ENCODE peak calls at places on chromosome 11, in seven cellular contexts. One of them, this sample, is unnamed. For H3K4me1, the result is how much of the 10 kb centered on the place peaks cover.

GRCh38 chr11:118168751-118169150 is 7.7 kb downstream of the SCN2B start:
- DNase-seq in psoas muscle: no peak
- DNase-seq in HCT116: no peak
- DNase-seq in CD4-positive, CD25-positive, alpha-beta regulatory T cell: no peak
- DNase-seq in A549: no peak
- DNase-seq in body of pancreas: no peak
- DNase-seq in Karpas-422: no peak
- DNase-seq in this sample: no peak

GRCh38 chr11:68839953-68840641 is 1.6 kb downstream of the CPT1A start:
- DNase-seq in A549: no peak
- DNase-seq in CD4-positive, CD25-positive, alpha-beta regulatory T cell: no peak
- DNase-seq in psoas muscle: no peak
- DNase-seq in body of pancreas: no peak
- DNase-seq in Karpas-422: peak
- DNase-seq in HCT116: no peak
- DNase-seq in this sample: no peak

GRCh38 chr11:69646493-69647201 is 5.7 kb downstream of the CCND1 start:
- DNase-seq in body of pancreas: no peak
- DNase-seq in CD4-positive, CD25-positive, alpha-beta regulatory T cell: no peak
- DNase-seq in psoas muscle: no peak
- DNase-seq in A549: no peak
- DNase-seq in HCT116: no peak
- DNase-seq in Karpas-422: no peak
- DNase-seq in this sample: peak

GRCh38 chr11:95516786-95517185 is 272.8 kb downstream of the FAM76B start:
- DNase-seq in CD4-positive, CD25-positive, alpha-beta regulatory T cell: no peak
- DNase-seq in A549: no peak
- DNase-seq in HCT116: no peak
- DNase-seq in Karpas-422: no peak
- DNase-seq in body of pancreas: no peak
- DNase-seq in psoas muscle: no peak
- DNase-seq in this sample: no peak

GRCh38 chr11:125114518-125114917 is 3.1 kb upstream of the TMEM218 start:
- DNase-seq in Karpas-422: no peak
- DNase-seq in HCT116: peak
- DNase-seq in body of pancreas: no peak
- DNase-seq in CD4-positive, CD25-positive, alpha-beta regulatory T cell: no peak
- DNase-seq in psoas muscle: no peak
- DNase-seq in A549: peak
- DNase-seq in this sample: no peak

GRCh38 chr11:131683666-131684065 is 313.3 kb downstream of the NTM start:
- DNase-seq in CD4-positive, CD25-positive, alpha-beta regulatory T cell: no peak
- DNase-seq in psoas muscle: no peak
- DNase-seq in body of pancreas: no peak
- DNase-seq in Karpas-422: no peak
- DNase-seq in A549: no peak
- DNase-seq in HCT116: no peak
- DNase-seq in this sample: no peak

GRCh38 chr11:62705401-62705800 is 1.8 kb downstream of the BSCL2 start:
- DNase-seq in body of pancreas: peak
- DNase-seq in A549: no peak
- DNase-seq in HCT116: no peak
- DNase-seq in Karpas-422: peak
- DNase-seq in psoas muscle: no peak
- DNase-seq in CD4-positive, CD25-positive, alpha-beta regulatory T cell: no peak
- DNase-seq in this sample: peak

GRCh38 chr11:75223954-75224643 is 16.5 kb upstream of the TPBGL start:
- DNase-seq in Karpas-422: no peak
- DNase-seq in CD4-positive, CD25-positive, alpha-beta regulatory T cell: no peak
- DNase-seq in HCT116: no peak
- DNase-seq in body of pancreas: no peak
- DNase-seq in A549: peak
- DNase-seq in psoas muscle: no peak
- DNase-seq in this sample: peak

GRCh38 chr11:45021692-45022130 is 71.0 kb upstream of the TP53I11 start:
- DNase-seq in psoas muscle: peak
- DNase-seq in Karpas-422: peak
- DNase-seq in CD4-positive, CD25-positive, alpha-beta regulatory T cell: no peak
- DNase-seq in HCT116: no peak
- DNase-seq in body of pancreas: peak
- DNase-seq in A549: no peak
- DNase-seq in this sample: peak

GRCh38 chr11:121415861-121416260 is 36.3 kb upstream of the SORL1 start:
- DNase-seq in Karpas-422: no peak
- DNase-seq in A549: no peak
- DNase-seq in psoas muscle: no peak
- DNase-seq in CD4-positive, CD25-positive, alpha-beta regulatory T cell: no peak
- DNase-seq in HCT116: no peak
- DNase-seq in body of pancreas: no peak
- DNase-seq in this sample: no peak

GRCh38 chr11:66626926-66627325 is 10.5 kb downstream of the RBM14 start:
- DNase-seq in CD4-positive, CD25-positive, alpha-beta regulatory T cell: no peak
- DNase-seq in HCT116: no peak
- DNase-seq in Karpas-422: no peak
- DNase-seq in body of pancreas: no peak
- DNase-seq in A549: no peak
- DNase-seq in psoas muscle: no peak
- DNase-seq in this sample: no peak

GRCh38 chr11:66626382-66626781 is 10.0 kb downstream of the RBM14 start:
- DNase-seq in body of pancreas: no peak
- DNase-seq in HCT116: no peak
- DNase-seq in psoas muscle: no peak
- DNase-seq in CD4-positive, CD25-positive, alpha-beta regulatory T cell: no peak
- DNase-seq in Karpas-422: no peak
- DNase-seq in A549: no peak
- DNase-seq in this sample: no peak

GRCh38 chr11:66625041-66625751 is 8.8 kb downstream of the RBM14 start:
- DNase-seq in psoas muscle: no peak
- DNase-seq in Karpas-422: no peak
- DNase-seq in A549: no peak
- DNase-seq in CD4-positive, CD25-positive, alpha-beta regulatory T cell: no peak
- DNase-seq in body of pancreas: no peak
- DNase-seq in HCT116: no peak
- DNase-seq in this sample: no peak

GRCh38 chr11:66625752-66626149 is 9.3 kb downstream of the RBM14 start:
- DNase-seq in CD4-positive, CD25-positive, alpha-beta regulatory T cell: no peak
- DNase-seq in Karpas-422: no peak
- DNase-seq in A549: no peak
- DNase-seq in psoas muscle: no peak
- DNase-seq in HCT116: no peak
- DNase-seq in body of pancreas: no peak
- DNase-seq in this sample: no peak

GRCh38 chr11:66624450-66624849 is 8.0 kb downstream of the RBM14 start:
- DNase-seq in body of pancreas: no peak
- DNase-seq in A549: no peak
- DNase-seq in HCT116: no peak
- DNase-seq in Karpas-422: no peak
- DNase-seq in CD4-positive, CD25-positive, alpha-beta regulatory T cell: no peak
- DNase-seq in psoas muscle: peak
- DNase-seq in this sample: no peak
- H3K4me1 ChIP-seq in body of pancreas: half or more
- H3K4me1 ChIP-seq in A549: under half
- H3K4me1 ChIP-seq in HCT116: under half
- H3K4me1 ChIP-seq in Karpas-422: under half
- H3K4me1 ChIP-seq in CD4-positive, CD25-positive, alpha-beta regulatory T cell: half or more
- H3K4me1 ChIP-seq in psoas muscle: under half
- H3K4me1 ChIP-seq in this sample: under half

DNA sequence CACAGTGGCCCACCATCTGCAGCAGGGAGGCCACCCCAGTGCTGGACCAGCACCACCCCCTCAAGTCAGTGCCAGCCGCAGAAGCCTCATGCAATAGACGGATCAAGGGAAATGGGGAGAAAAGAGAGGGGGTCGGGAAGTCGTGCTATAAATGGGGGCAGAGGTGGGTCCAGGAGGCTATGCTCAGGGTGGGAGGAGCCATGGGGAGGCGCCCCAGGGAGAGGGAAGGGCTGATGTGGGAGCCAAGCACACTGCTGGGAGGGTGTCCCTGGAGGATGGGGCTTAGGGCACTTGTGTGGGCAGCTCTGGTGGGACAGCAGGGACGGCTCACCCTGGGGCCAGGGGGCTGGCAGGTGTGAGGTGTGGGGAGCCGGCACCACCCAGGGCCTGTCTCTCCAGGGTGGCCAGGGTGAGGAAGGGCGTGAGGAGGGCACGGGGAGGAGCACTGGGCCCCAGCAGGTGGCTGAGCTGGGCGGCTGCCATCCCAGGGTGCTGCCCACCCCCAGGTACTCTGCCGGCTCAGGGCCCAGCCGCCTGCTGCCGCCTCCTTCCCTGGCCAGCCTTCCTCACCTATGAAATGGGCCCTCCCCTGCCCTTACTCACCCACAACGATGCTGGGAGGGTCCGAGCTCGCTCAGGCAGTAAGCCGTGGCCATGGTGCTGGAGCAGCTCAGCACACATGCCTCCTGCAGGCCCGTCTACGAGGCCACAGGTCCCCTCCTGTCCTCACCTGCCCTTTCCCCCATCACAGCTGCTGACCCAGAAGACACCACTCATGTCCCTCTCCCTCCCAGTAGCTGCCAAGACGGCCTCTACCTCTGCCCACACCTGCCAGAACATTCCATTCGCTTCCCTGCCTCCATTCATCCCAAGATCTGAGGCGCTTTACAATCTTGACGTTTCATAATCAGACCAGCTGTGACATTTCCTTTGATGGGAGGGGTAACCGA is 17.9 kb downstream of the PHLDA2 start:
- DNase-seq in HCT116: no peak
- DNase-seq in psoas muscle: no peak
- DNase-seq in A549: no peak
- DNase-seq in CD4-positive, CD25-positive, alpha-beta regulatory T cell: no peak
- DNase-seq in body of pancreas: peak
- DNase-seq in Karpas-422: no peak
- DNase-seq in this sample: no peak
- H3K27ac ChIP-seq in HCT116: peak
- H3K27ac ChIP-seq in psoas muscle: no peak
- H3K27ac ChIP-seq in A549: peak
- H3K27ac ChIP-seq in CD4-positive, CD25-positive, alpha-beta regulatory T cell: no peak
- H3K27ac ChIP-seq in body of pancreas: peak
- H3K27ac ChIP-seq in Karpas-422: no peak
- H3K27ac ChIP-seq in this sample: peak

GRCh38 chr11:111414936-111415335 is 35.9 kb upstream of the POU2AF1 start:
- DNase-seq in psoas muscle: no peak
- DNase-seq in body of pancreas: no peak
- DNase-seq in Karpas-422: peak
- DNase-seq in CD4-positive, CD25-positive, alpha-beta regulatory T cell: no peak
- DNase-seq in HCT116: no peak
- DNase-seq in A549: no peak
- DNase-seq in this sample: no peak

GRCh38 chr11:111417011-111417765 is 38.1 kb upstream of the POU2AF1 start:
- DNase-seq in CD4-positive, CD25-positive, alpha-beta regulatory T cell: no peak
- DNase-seq in A549: no peak
- DNase-seq in Karpas-422: peak
- DNase-seq in HCT116: no peak
- DNase-seq in body of pancreas: no peak
- DNase-seq in psoas muscle: no peak
- DNase-seq in this sample: no peak

GRCh38 chr11:111414267-111414931 is 35.3 kb upstream of the POU2AF1 start:
- DNase-seq in body of pancreas: no peak
- DNase-seq in Karpas-422: peak
- DNase-seq in HCT116: no peak
- DNase-seq in psoas muscle: no peak
- DNase-seq in CD4-positive, CD25-positive, alpha-beta regulatory T cell: no peak
- DNase-seq in A549: no peak
- DNase-seq in this sample: no peak

GRCh38 chr11:111417766-111418435 is 38.8 kb upstream of the POU2AF1 start:
- DNase-seq in body of pancreas: peak
- DNase-seq in CD4-positive, CD25-positive, alpha-beta regulatory T cell: no peak
- DNase-seq in A549: no peak
- DNase-seq in HCT116: no peak
- DNase-seq in psoas muscle: peak
- DNase-seq in Karpas-422: peak
- DNase-seq in this sample: no peak

DNA sequence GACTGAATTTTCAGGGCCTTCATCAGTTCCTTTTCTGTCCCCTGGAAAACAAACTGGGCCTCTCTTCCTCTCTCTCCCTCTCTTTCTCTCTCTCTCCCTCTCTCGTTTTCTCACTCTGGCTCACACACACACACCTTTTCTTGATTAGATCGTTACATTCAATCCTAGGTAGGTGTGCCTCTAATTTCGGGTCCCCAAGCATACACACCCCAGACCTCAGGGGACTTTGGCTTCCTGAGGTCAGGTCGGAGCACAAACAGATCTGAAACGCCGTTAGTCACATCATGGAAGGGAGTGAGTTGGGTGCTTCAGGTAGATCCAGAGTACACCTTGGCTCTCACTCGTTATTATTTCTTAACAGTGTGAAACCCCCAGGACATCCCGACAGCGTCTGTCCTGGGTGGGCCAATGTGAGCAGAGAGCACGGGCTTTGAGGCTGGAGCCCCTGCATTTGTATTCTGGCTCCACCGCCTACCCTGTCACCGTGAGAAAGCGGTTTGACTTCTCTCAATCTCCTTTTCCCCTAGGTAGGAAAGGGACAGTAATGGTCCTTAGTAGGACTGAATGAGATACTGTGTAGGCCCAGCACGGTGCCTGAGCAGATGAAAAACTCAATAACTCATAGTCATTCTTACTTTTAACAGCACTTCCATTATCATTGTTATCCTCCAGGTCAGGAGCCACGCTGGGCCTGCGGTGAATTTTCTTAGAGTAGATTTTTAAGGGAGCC is 37.3 kb upstream of the POU2AF1 start:
- DNase-seq in Karpas-422: peak
- DNase-seq in A549: no peak
- DNase-seq in CD4-positive, CD25-positive, alpha-beta regulatory T cell: no peak
- DNase-seq in HCT116: no peak
- DNase-seq in psoas muscle: no peak
- DNase-seq in body of pancreas: no peak
- DNase-seq in this sample: no peak
- H3K4me1 ChIP-seq in Karpas-422: half or more
- H3K4me1 ChIP-seq in A549: under half
- H3K4me1 ChIP-seq in CD4-positive, CD25-positive, alpha-beta regulatory T cell: under half
- H3K4me1 ChIP-seq in HCT116: under half
- H3K4me1 ChIP-seq in psoas muscle: under half
- H3K4me1 ChIP-seq in body of pancreas: under half
- H3K4me1 ChIP-seq in this sample: under half

GRCh38 chr11:46905806-46906205 is 12.5 kb downstream of the LRP4 start:
- DNase-seq in HCT116: no peak
- DNase-seq in psoas muscle: no peak
- DNase-seq in body of pancreas: no peak
- DNase-seq in Karpas-422: no peak
- DNase-seq in CD4-positive, CD25-positive, alpha-beta regulatory T cell: no peak
- DNase-seq in A549: no peak
- DNase-seq in this sample: no peak

GRCh38 chr11:46906596-46906995 is 11.8 kb downstream of the LRP4 start:
- DNase-seq in Karpas-422: no peak
- DNase-seq in A549: no peak
- DNase-seq in psoas muscle: no peak
- DNase-seq in HCT116: no peak
- DNase-seq in CD4-positive, CD25-positive, alpha-beta regulatory T cell: no peak
- DNase-seq in body of pancreas: no peak
- DNase-seq in this sample: no peak

GRCh38 chr11:46901156-46901555 is 17.2 kb downstream of the LRP4 start:
- DNase-seq in A549: no peak
- DNase-seq in body of pancreas: no peak
- DNase-seq in Karpas-422: no peak
- DNase-seq in HCT116: no peak
- DNase-seq in CD4-positive, CD25-positive, alpha-beta regulatory T cell: no peak
- DNase-seq in psoas muscle: no peak
- DNase-seq in this sample: no peak

GRCh38 chr11:46902694-46903093 is 15.7 kb downstream of the LRP4 start:
- DNase-seq in CD4-positive, CD25-positive, alpha-beta regulatory T cell: no peak
- DNase-seq in body of pancreas: no peak
- DNase-seq in psoas muscle: no peak
- DNase-seq in HCT116: no peak
- DNase-seq in Karpas-422: no peak
- DNase-seq in A549: no peak
- DNase-seq in this sample: no peak

GRCh38 chr11:46903846-46904245 is 14.5 kb downstream of the LRP4 start:
- DNase-seq in psoas muscle: peak
- DNase-seq in Karpas-422: no peak
- DNase-seq in body of pancreas: no peak
- DNase-seq in CD4-positive, CD25-positive, alpha-beta regulatory T cell: no peak
- DNase-seq in A549: no peak
- DNase-seq in HCT116: no peak
- DNase-seq in this sample: no peak
- H3K27ac ChIP-seq in psoas muscle: no peak
- H3K27ac ChIP-seq in Karpas-422: no peak
- H3K27ac ChIP-seq in body of pancreas: no peak
- H3K27ac ChIP-seq in CD4-positive, CD25-positive, alpha-beta regulatory T cell: no peak
- H3K27ac ChIP-seq in A549: no peak
- H3K27ac ChIP-seq in HCT116: no peak
- H3K27ac ChIP-seq in this sample: no peak

This sample was measured in upper lobe of right lung.